ENCODE peak calls at places on chromosome 17, in seven cellular contexts. L is CD8-positive, alpha-beta T cell; X is tibial nerve; S is heart right ventricle; E is left ventricle myocardium inferior; B is upper lobe of left lung; G is OCI-LY7. W is an unnamed sample.

GRCh38 chr17:44878627-44879221 is 20.5 kb downstream of the EFTUD2 start:
- DNase-seq in S (no peak), G (peak; percentile 50), B (no peak), L (no peak), E (no peak), X (no peak), W (peak; percentile 39)

GRCh38 chr17:81976332-81977210 is 858 bp upstream of the ASPSCR1 start:
- DNase-seq in E (no peak), S (no peak), L (no peak), X (no peak), G (peak; percentile 48), B (peak; percentile 88), W (peak; percentile 82)

GRCh38 chr17:51833620-51834019 is 324.9 kb downstream of the CA10 start:
- DNase-seq in X (no peak), B (no peak), E (no peak), L (no peak), S (no peak), G (no peak), W (no peak)

GRCh38 chr17:16351831-16352230 is 1.4 kb downstream of the CENPV start:
- DNase-seq in B (no peak), L (no peak), S (no peak), E (no peak), X (no peak), G (no peak), W (no peak)

GRCh38 chr17:3800362-3801042 is 486 bp downstream of the ITGAE start:
- DNase-seq in E (no peak), X (no peak), L (no peak), G (no peak), B (no peak), S (no peak), W (no peak)

GRCh38 chr17:65696739-65697394 is 135.4 kb upstream of the AXIN2 start:
- DNase-seq in S (no peak), X (no peak), L (no peak), E (no peak), B (no peak), G (no peak), W (no peak)

GRCh38 chr17:59533694-59534093 is 31.7 kb upstream of the DHX40 start:
- DNase-seq in G (no peak), E (no peak), X (no peak), S (no peak), B (no peak), L (no peak), W (no peak)

GRCh38 chr17:79338589-79338988 is 264.0 kb downstream of the ENGASE start:
- DNase-seq in G (peak; percentile 33), S (no peak), B (no peak), E (no peak), L (no peak), X (no peak), W (no peak)

GRCh38 chr17:32007463-32008298 is 498 bp downstream of the LRRC37B start:
- DNase-seq in E (no peak), S (no peak), B (no peak), X (no peak), L (peak; percentile 62), G (peak; percentile 59), W (peak; percentile 59)

GRCh38 chr17:44345497-44346026 is 460 bp downstream of the GRN start:
- DNase-seq in L (peak; percentile 69), S (no peak), B (peak; percentile 88), G (peak; percentile 71), X (no peak), E (no peak), W (peak; percentile 90)

GRCh38 chr17:49193513-49194296 is 16.7 kb downstream of the GNGT2 start:
- DNase-seq in B (no peak), X (peak; percentile 31), E (no peak), S (peak; percentile 20), L (no peak), G (peak; percentile 35), W (peak; percentile 91)

GRCh38 chr17:48174833-48175232 is 67.3 kb downstream of the SNX11 start:
- DNase-seq in S (no peak), L (no peak), E (no peak), G (no peak), X (no peak), B (no peak), W (no peak)

GRCh38 chr17:41910701-41911391 is 7.9 kb downstream of the ACLY start:
- DNase-seq in E (no peak), S (no peak), B (peak; percentile 40), G (no peak), X (no peak), L (no peak), W (peak; percentile 95)

GRCh38 chr17:76268015-76268749 is 3.0 kb downstream of the UBALD2 start:
- DNase-seq in G (peak; percentile 90), L (peak; percentile 73), E (peak; percentile 84), S (peak; percentile 78), X (peak; percentile 70), B (peak; percentile 52), W (no peak)

GRCh38 chr17:2929881-2930533 is 133.4 kb downstream of the OR1D5 start:
- DNase-seq in E (peak; percentile 35), G (peak; percentile 70), X (no peak), L (peak; percentile 62), S (no peak), B (no peak), W (peak; percentile 86)

GRCh38 chr17:67435122-67435521 is 58.0 kb downstream of the PITPNC1 start:
- DNase-seq in E (no peak), B (no peak), S (no peak), L (peak; percentile 69), G (no peak), X (no peak), W (no peak)

GRCh38 chr17:59149051-59149450 is 5.9 kb downstream of the SKA2 start:
- DNase-seq in L (no peak), X (no peak), B (no peak), G (no peak), E (no peak), S (no peak), W (no peak)

GRCh38 chr17:64277831-64278562 is 14.9 kb upstream of the TEX2 start:
- DNase-seq in S (no peak), B (no peak), X (no peak), G (no peak), E (no peak), L (no peak), W (no peak)

GRCh38 chr17:320809-321385 is 31.7 kb downstream of the RPH3AL start:
- DNase-seq in X (no peak), E (no peak), L (no peak), S (no peak), B (no peak), G (no peak), W (peak; percentile 93)

GRCh38 chr17:66255112-66255511 is 25.9 kb upstream of the APOH start:
- DNase-seq in X (no peak), S (no peak), E (no peak), B (no peak), G (peak; percentile 80), L (no peak), W (peak; percentile 38)

GRCh38 chr17:79020631-79021301 is 3.2 kb upstream of the C1QTNF1 start:
- DNase-seq in B (no peak), S (no peak), G (no peak), L (no peak), E (no peak), X (no peak), W (no peak)

GRCh38 chr17:82823004-82823403 is 16.8 kb downstream of the ZNF750 start:
- DNase-seq in E (no peak), S (no peak), L (no peak), X (no peak), B (no peak), G (no peak), W (peak; percentile 66)

GRCh38 chr17:67779098-67779672 is 46.1 kb upstream of the BPTF start:
- DNase-seq in L (peak; percentile 48), E (peak; percentile 42), S (peak; percentile 37), G (peak; percentile 30), B (peak; percentile 85), X (peak; percentile 39), W (peak; percentile 72)

DNA sequence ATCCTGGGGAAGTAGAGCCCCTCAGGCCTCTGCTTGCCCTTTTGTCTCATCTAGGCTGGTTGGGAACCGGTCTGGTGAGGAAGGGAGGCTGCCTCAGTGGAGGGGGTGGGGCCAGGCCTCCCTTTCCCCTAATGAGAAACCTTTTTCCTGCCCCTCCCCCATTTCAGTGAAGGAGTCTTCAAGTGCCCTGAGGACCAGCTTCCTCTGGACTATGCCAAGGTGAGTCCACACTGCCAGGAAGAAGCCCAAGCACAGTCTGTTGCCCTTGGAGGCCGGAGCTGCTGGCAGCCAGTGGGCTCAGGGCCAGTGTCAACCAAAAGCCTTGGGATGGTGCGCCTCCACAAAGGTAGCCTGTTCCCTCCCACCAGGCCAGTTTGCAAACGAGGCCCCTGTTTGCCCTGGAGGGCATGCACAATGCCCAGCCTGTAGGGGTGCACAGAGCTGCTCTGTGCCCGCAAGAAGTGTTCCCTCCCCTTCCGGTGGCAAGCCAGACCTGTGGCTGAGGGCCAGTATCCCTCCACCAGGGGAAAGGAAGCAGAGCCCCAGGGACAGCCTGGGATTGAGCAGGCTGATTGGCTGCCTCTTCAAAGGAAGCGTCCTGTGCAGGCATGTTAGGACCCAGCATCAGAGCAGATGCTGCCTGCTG is 3.4 kb downstream of the TRAF4 start:
- DNase-seq in X (no peak), L (no peak), G (no peak), B (peak; percentile 75), S (no peak), E (no peak), W (no peak)
- H3K27ac ChIP-seq in X (peak overlapping the region; percentile 100), L (no peak overlapping the region), G (peak overlapping the region; percentile 95), B (peak overlapping the region; percentile 97), S (no peak overlapping the region), E (peak overlapping the region; percentile 30), W (peak overlapping the region; percentile 93)

GRCh38 chr17:77493238-77493812 is 352.6 kb downstream of the SEC14L1 start:
- DNase-seq in X (peak; percentile 13), G (no peak), L (peak; percentile 50), E (peak; percentile 16), B (no peak), S (no peak), W (peak; percentile 12)

GRCh38 chr17:77492446-77493237 is 351.9 kb downstream of the SEC14L1 start:
- DNase-seq in E (peak; percentile 16), B (peak; percentile 63), L (no peak), X (peak; percentile 10), G (no peak), S (no peak), W (peak; percentile 29)

GRCh38 chr17:77490361-77491183 is 349.8 kb downstream of the SEC14L1 start:
- DNase-seq in X (peak; percentile 11), B (peak; percentile 81), E (peak; percentile 16), L (no peak), S (no peak), G (no peak), W (no peak)

GRCh38 chr17:77493901-77494663 is 353.3 kb downstream of the SEC14L1 start:
- DNase-seq in X (peak; percentile 4), E (no peak), S (no peak), G (no peak), L (no peak), B (no peak), W (peak; percentile 26)

GRCh38 chr17:77491921-77492445 is 351.2 kb downstream of the SEC14L1 start:
- DNase-seq in S (no peak), B (peak; percentile 75), E (peak; percentile 11), X (peak; percentile 8), G (peak; percentile 83), L (no peak), W (peak; percentile 15)
- TF ChIP-seq CTCF in S (no peak), B (no peak), E (no peak), X (no peak), G (no peak), L (no peak), W (no peak)

GRCh38 chr17:14372905-14373559 is 72.2 kb downstream of the HS3ST3B1 start:
- DNase-seq in B (peak; percentile 15), G (no peak), X (no peak), L (no peak), E (no peak), S (no peak), W (no peak)
- H3K27ac ChIP-seq in B (peak overlapping the region; percentile 8), G (no peak overlapping the region), X (no peak overlapping the region), L (no peak overlapping the region), E (no peak overlapping the region), S (no peak overlapping the region), W (no peak overlapping the region)

GRCh38 chr17:28585891-28586290 is 9.2 kb upstream of the ALDOC start:
- DNase-seq in L (no peak), B (no peak), X (no peak), G (no peak), E (no peak), S (no peak), W (no peak)
- TF ChIP-seq CTCF in L (no peak), B (no peak), X (no peak), G (no peak), E (no peak), S (no peak), W (no peak)